ENCODE peak calls at places on chromosomes 4 and X, in seven cellular contexts. I is foreskin fibroblast; J is tibial nerve; B is neuronal stem cell; X is left ventricle myocardium superior; U is KG1; M is stimulated activated naive CD8-positive, alpha-beta T cell treated with anti-CD3 and anti-CD28 coated beads, Interleukin-15, amount 100 ng/mL, for 72 hours. O is an unnamed sample.

GRCh38 chrX:74382613-74383012 is 38.7 kb upstream of the SLC16A2 start:
- DNase-seq in I (peak), J (peak), B (peak), X (peak), U (peak), M (peak), O (peak)

GRCh38 chr4:168731006-168731636 is 234.3 kb downstream of the PALLD start:
- DNase-seq in I (peak), J (no peak), B (no peak), X (no peak), U (no peak), M (no peak), O (no peak)

GRCh38 chr4:98446499-98447375 is 185.6 kb downstream of the RAP1GDS1 start:
- DNase-seq in I (peak), J (no peak), B (no peak), X (no peak), U (peak), M (peak), O (no peak)

GRCh38 chr4:145722561-145722960 is 42.6 kb downstream of the C4orf51 start:
- DNase-seq in I (no peak), J (no peak), B (no peak), X (no peak), U (no peak), M (no peak), O (no peak)

GRCh38 chr4:76690091-76690905 is 207.6 kb downstream of the SOWAHB start:
- DNase-seq in I (no peak), J (no peak), B (no peak), X (no peak), U (peak), M (no peak), O (peak)

GRCh38 chrX:67720344-67720743 is 176.5 kb downstream of the AR start:
- DNase-seq in I (no peak), J (no peak), B (no peak), X (no peak), U (no peak), M (no peak), O (no peak)

GRCh38 chr4:94595880-94596483 is 144.2 kb downstream of the PDLIM5 start:
- DNase-seq in I (peak), J (no peak), B (no peak), X (no peak), U (no peak), M (no peak), O (peak)

GRCh38 chr4:108119199-108119800 is 49.4 kb downstream of the LEF1 start:
- DNase-seq in I (no peak), J (no peak), B (no peak), X (no peak), U (no peak), M (no peak), O (no peak)

GRCh38 chrX:24965400-24965799 is 50.4 kb downstream of the ARX start:
- DNase-seq in I (no peak), J (no peak), B (no peak), X (no peak), U (no peak), M (no peak), O (no peak)

GRCh38 chr4:176387571-176387970 is 67.8 kb downstream of the SPCS3 start:
- DNase-seq in I (no peak), J (no peak), B (no peak), X (no peak), U (no peak), M (no peak), O (no peak)